ENCODE peak calls at places on chromosomes 4 and X, in eight cellular contexts. W is GM10248, Q is RWPE1, F is PC-3, B is fibroblast of the conjunctiva, D is vagina, O is LHCN-M2, V is naive B cell. U is an unnamed sample.

GRCh38 chr4:5839332-5839731 is 53.6 kb downstream of the CRMP1 start:
- DNase-seq in V (no peak), W (no peak), Q (no peak), F (no peak), B (no peak), D (no peak), O (no peak), U (no peak)

GRCh38 chrX:13688772-13689518 is at the start of gene RAB9A:
- DNase-seq in B (peak; percentile 41), W (peak; percentile 84), F (peak; percentile 76), O (peak; percentile 68), D (no peak), Q (peak; percentile 68), V (peak; percentile 71), U (peak; percentile 74)

GRCh38 chr4:36285784-36286480 is 4.5 kb downstream of the DTHD1 start:
- DNase-seq in O (no peak), Q (no peak), W (peak; percentile 70), V (no peak), F (peak; percentile 67), D (no peak), B (no peak), U (peak; percentile 58)

GRCh38 chr4:26885912-26886274 is 25.3 kb downstream of the STIM2 start:
- DNase-seq in W (peak; percentile 53), O (peak; percentile 34), F (no peak), B (no peak), D (no peak), Q (no peak), V (peak; percentile 81), U (no peak)

GRCh38 chrX:42362219-42362618 is 415.7 kb downstream of the PPP1R2C start:
- DNase-seq in V (no peak), D (no peak), B (no peak), W (no peak), O (no peak), F (no peak), Q (no peak), U (no peak)

GRCh38 chr4:22957774-22958173 is 265.0 kb downstream of the GBA3 start:
- DNase-seq in Q (no peak), W (no peak), B (no peak), O (no peak), D (no peak), F (no peak), V (no peak), U (no peak)

GRCh38 chr4:84418032-84418709 is 80.9 kb downstream of the NKX6-1 start:
- DNase-seq in O (no peak), W (no peak), B (no peak), D (no peak), Q (no peak), F (no peak), V (no peak), U (no peak)

GRCh38 chr4:179797718-179798117 is 2355.5 kb upstream of the AGA start:
- DNase-seq in Q (no peak), F (no peak), V (no peak), O (no peak), B (no peak), D (no peak), W (no peak), U (no peak)

GRCh38 chr4:139943277-139943676 is 210.7 kb downstream of the MAML3 start:
- DNase-seq in Q (no peak), V (no peak), W (no peak), D (no peak), B (no peak), O (no peak), F (no peak), U (no peak)

GRCh38 chrX:11757729-11758399 is at the start of gene MSL3:
- DNase-seq in O (peak; percentile 64), D (no peak), F (peak; percentile 50), B (peak; percentile 18), V (no peak), W (peak; percentile 75), Q (peak; percentile 55), U (peak; percentile 47)

GRCh38 chrX:152926279-152926678 is 28.4 kb downstream of the ZNF185 start:
- DNase-seq in W (peak; percentile 65), O (peak; percentile 64), Q (peak; percentile 69), F (peak; percentile 96), B (peak; percentile 44), D (no peak), V (peak; percentile 17), U (peak; percentile 57)

GRCh38 chr4:2094545-2094944 is 35.4 kb downstream of the NAT8L start:
- DNase-seq in O (no peak), D (no peak), V (no peak), F (no peak), B (no peak), Q (no peak), W (no peak), U (no peak)

GRCh38 chr4:1491630-1492457 is 85.6 kb upstream of the NKX1-1 start:
- DNase-seq in W (no peak), D (no peak), Q (no peak), V (no peak), B (no peak), O (no peak), F (no peak), U (no peak)